ENCODE peak calls at places on chromosomes 2 and 18, in four cellular contexts. H is HCT116, V is body of pancreas, U is ovary. R is an unnamed sample.
A peak's percentile ranks its signal among the peaks of the same experiment; 100 is the strongest.

GRCh38 chr2:170815746-170816498 is 765 bp upstream of the GAD1 start:
- DNase-seq in H (peak; percentile 57), V (peak; percentile 81), U (peak; percentile 70), R (peak; percentile 53)

GRCh38 chr2:226652388-226652787 is 147.2 kb downstream of the IRS1 start:
- DNase-seq in H (peak; percentile 98), V (no peak), U (no peak), R (no peak)

GRCh38 chr2:61705625-61706024 is 148.2 kb downstream of the FAM161A start:
- DNase-seq in H (no peak), V (no peak), U (no peak), R (no peak)

GRCh38 chr2:161265874-161266273 is 42.4 kb upstream of the PSMD14 start:
- DNase-seq in H (no peak), V (no peak), U (no peak), R (no peak)

GRCh38 chr2:212929971-212930370 is 221.4 kb downstream of the IKZF2 start:
- DNase-seq in H (no peak), V (no peak), U (no peak), R (no peak)

GRCh38 chr18:11889284-11889683 is 18.8 kb downstream of the MPPE1 start:
- DNase-seq in H (no peak), V (no peak), U (no peak), R (no peak)

GRCh38 chr18:58216071-58216471 is 172.0 kb downstream of the NEDD4L start:
- DNase-seq in H (no peak), V (no peak), U (no peak), R (no peak)

GRCh38 chr2:98086491-98087446 is at the start of gene VWA3B:
- DNase-seq in H (peak; percentile 46), V (peak; percentile 88), U (peak; percentile 79), R (peak; percentile 56)

GRCh38 chr2:196586511-196586991 is 53.0 kb upstream of the CCDC150 start:
- DNase-seq in H (no peak), V (no peak), U (no peak), R (no peak)

GRCh38 chr2:230700447-230700846 is 12.2 kb upstream of the CAB39 start:
- DNase-seq in H (no peak), V (no peak), U (no peak), R (no peak)

GRCh38 chr2:64640153-64641044 is 13.3 kb downstream of the SERTAD2 start:
- DNase-seq in H (no peak), V (no peak), U (peak; percentile 57), R (no peak)

GRCh38 chr2:122595065-122595464 is 839.6 kb downstream of the TSN start:
- DNase-seq in H (no peak), V (no peak), U (no peak), R (no peak)

GRCh38 chr2:237923507-237924163 is 43.2 kb upstream of the UBE2F start:
- DNase-seq in H (peak; percentile 29), V (peak; percentile 86), U (peak; percentile 88), R (peak; percentile 83)

GRCh38 chr2:119049968-119050657 is 108.1 kb downstream of the MARCO start:
- DNase-seq in H (no peak), V (no peak), U (peak; percentile 52), R (no peak)

GRCh38 chr2:240999873-241000541 is 1.6 kb downstream of the SNED1 start:
- DNase-seq in H (no peak), V (no peak), U (peak; percentile 42), R (no peak)

GRCh38 chr18:58666176-58666575 is 5.1 kb upstream of the MALT1 start:
- DNase-seq in H (no peak), V (no peak), U (no peak), R (no peak)

GRCh38 chr18:46920067-46920466 is 2.7 kb downstream of the KATNAL2 start:
- DNase-seq in H (no peak), V (no peak), U (no peak), R (no peak)

GRCh38 chr18:32427084-32427933 is 43.4 kb downstream of the GAREM1 start:
- DNase-seq in H (no peak), V (no peak), U (no peak), R (no peak)

GRCh38 chr18:46164920-46165319 is 60.7 kb downstream of the HAUS1 start:
- DNase-seq in H (no peak), V (no peak), U (no peak), R (no peak)

GRCh38 chr18:34494359-34494696 is 215.8 kb upstream of the DTNA start:
- DNase-seq in H (no peak), V (peak; percentile 39), U (no peak), R (peak; percentile 14)

GRCh38 chr2:236745420-236746210 is 176.0 kb downstream of the ACKR3 start:
- DNase-seq in H (no peak), V (peak; percentile 20), U (no peak), R (no peak)

GRCh38 chr18:49849331-49850217 is 36.2 kb upstream of the ACAA2 start:
- DNase-seq in H (peak; percentile 96), V (peak; percentile 28), U (peak; percentile 46), R (no peak)

GRCh38 chr2:122643725-122644329 is 888.4 kb downstream of the TSN start:
- DNase-seq in H (no peak), V (peak; percentile 24), U (no peak), R (peak; percentile 48)

GRCh38 chr2:46258937-46259781 is 38.0 kb upstream of the EPAS1 start:
- DNase-seq in H (no peak), V (no peak), U (no peak), R (no peak)

GRCh38 chr2:192155521-192156118 is 39.1 kb downstream of the TMEFF2 start:
- DNase-seq in H (no peak), V (no peak), U (no peak), R (no peak)

GRCh38 chr2:170101789-170102188 is 76.2 kb upstream of the MYO3B start:
- DNase-seq in H (no peak), V (no peak), U (no peak), R (no peak)

GRCh38 chr18:49052891-49053644 is 102.3 kb upstream of the SMAD7 start:
- DNase-seq in H (no peak), V (no peak), U (no peak), R (peak; percentile 4)

GRCh38 chr2:2838548-2838845 is 507.4 kb upstream of the MYT1L start:
- DNase-seq in H (no peak), V (no peak), U (no peak), R (no peak)

GRCh38 chr2:36507408-36507812 is 90.6 kb downstream of the FEZ2 start:
- DNase-seq in H (peak; percentile 27), V (peak; percentile 34), U (no peak), R (peak; percentile 53)

GRCh38 chr2:199983534-199983933 is 28.2 kb downstream of the MAIP1 start:
- DNase-seq in H (no peak), V (no peak), U (no peak), R (no peak)
- H3K4me1 ChIP-seq in H (peaks cover under 1% of the 10 kb centered on the region), V (peaks cover 5% of the 10 kb centered on the region), U (no peaks in the 10 kb centered on the region), R (peaks cover 9% of the 10 kb centered on the region)

DNA sequence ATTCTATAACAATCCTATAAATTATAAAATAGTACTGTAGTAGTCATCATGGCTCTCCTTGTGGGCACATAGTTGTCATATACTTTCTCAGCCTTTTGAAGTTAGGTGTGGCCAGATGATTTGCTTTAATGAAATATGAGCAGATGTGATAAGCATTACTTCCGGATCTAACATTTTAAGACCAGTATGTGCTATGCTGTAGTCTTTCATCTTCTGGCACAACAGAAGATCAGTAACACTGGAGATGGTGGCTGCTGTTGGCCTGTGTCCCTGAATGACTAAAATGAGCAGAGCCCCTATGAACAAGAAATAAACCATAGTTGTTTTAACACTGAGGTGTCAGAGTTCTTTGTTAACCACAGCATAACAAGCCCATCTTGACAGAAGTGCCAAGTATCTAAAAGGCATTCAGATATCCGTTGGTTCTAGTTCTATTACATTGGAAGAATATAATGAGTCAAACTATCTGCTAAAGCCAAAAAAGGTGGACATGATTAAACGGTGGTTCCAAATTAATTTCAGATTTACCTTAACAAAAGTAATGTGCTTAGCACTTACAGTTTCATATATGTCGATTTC is 6.3 kb downstream of the MEX3C start:
- DNase-seq in H (no peak), V (no peak), U (no peak), R (no peak)
- H3K4me1 ChIP-seq in H (peaks cover 8% of the 10 kb centered on the region), V (peaks cover 56% of the 10 kb centered on the region), U (peaks cover 15% of the 10 kb centered on the region), R (peaks cover 77% of the 10 kb centered on the region)

GRCh38 chr2:5304640-5305039 is 387.5 kb upstream of the SOX11 start:
- DNase-seq in H (no peak), V (no peak), U (no peak), R (no peak)
- H3K4me1 ChIP-seq in H (no peaks in the 10 kb centered on the region), V (no peaks in the 10 kb centered on the region), U (no peaks in the 10 kb centered on the region), R (no peaks in the 10 kb centered on the region)

GRCh38 chr2:43129676-43130547 is 96.5 kb downstream of the ZFP36L2 start:
- DNase-seq in H (no peak), V (no peak), U (peak; percentile 36), R (peak; percentile 40)
- H3K4me1 ChIP-seq in H (peaks cover 20% of the 10 kb centered on the region), V (peaks cover 32% of the 10 kb centered on the region), U (peaks cover 3% of the 10 kb centered on the region), R (peaks cover 47% of the 10 kb centered on the region)